ENCODE peak calls at places on chromosome 9, in ten cellular contexts. B is HFFc6; L is fibroblast of mammary gland; T is EL; Z is naive thymus-derived CD8-positive, alpha-beta T cell; K is substantia nigra; I is NCI-H1436; W is AG08396; G is fibroblast of the conjunctiva; R is CD4-positive, CD25-positive, alpha-beta regulatory T cell. U is an unnamed sample.

GRCh38 chr9:127318651-127319167 is 54.1 kb downstream of the GARNL3 start:
- DNase-seq in B (peak; percentile 77), L (peak; percentile 71), T (peak; percentile 51), Z (no peak), K (no peak), I (no peak), W (peak; percentile 13), G (no peak), R (no peak), U (no peak)

GRCh38 chr9:94906181-94906580 is 179.7 kb downstream of the AOPEP start:
- DNase-seq in B (no peak), L (no peak), T (no peak), Z (no peak), K (no peak), I (no peak), W (no peak), G (no peak), R (no peak), U (no peak)

GRCh38 chr9:34961574-34962480 is 3.7 kb downstream of the PHF24 start:
- DNase-seq in B (peak; percentile 18), L (peak; percentile 80), T (peak; percentile 57), Z (no peak), K (no peak), I (no peak), W (peak; percentile 31), G (no peak), R (no peak), U (no peak)

GRCh38 chr9:133351908-133352634 is 4.1 kb downstream of the RPL7A start:
- DNase-seq in B (peak; percentile 63), L (peak; percentile 81), T (peak; percentile 73), Z (no peak), K (no peak), I (no peak), W (peak; percentile 76), G (peak; percentile 39), R (no peak), U (no peak)

GRCh38 chr9:35481347-35481975 is 8.4 kb upstream of the RUSC2 start:
- DNase-seq in B (peak; percentile 76), L (peak; percentile 78), T (peak; percentile 78), Z (no peak), K (no peak), I (peak; percentile 45), W (peak; percentile 73), G (peak; percentile 60), R (no peak), U (no peak)

GRCh38 chr9:114027901-114028465 is 50.1 kb downstream of the AMBP start:
- DNase-seq in B (no peak), L (no peak), T (no peak), Z (no peak), K (no peak), I (no peak), W (no peak), G (no peak), R (no peak), U (no peak)

GRCh38 chr9:86324901-86325300 is 29.3 kb downstream of the TUT7 start:
- DNase-seq in B (no peak), L (peak; percentile 23), T (no peak), Z (no peak), K (no peak), I (no peak), W (no peak), G (no peak), R (no peak), U (no peak)

GRCh38 chr9:11871832-11872231 is 821.4 kb upstream of the TYRP1 start:
- DNase-seq in B (no peak), L (no peak), T (no peak), Z (no peak), K (no peak), I (peak; percentile 62), W (no peak), G (no peak), R (no peak), U (no peak)

GRCh38 chr9:81497096-81497495 is 192.3 kb downstream of the TLE1 start:
- DNase-seq in B (no peak), L (peak; percentile 29), T (peak; percentile 35), Z (no peak), K (no peak), I (no peak), W (no peak), G (no peak), R (no peak), U (no peak)

GRCh38 chr9:130433168-130433946 is 11.4 kb upstream of the ASS1 start:
- DNase-seq in B (peak; percentile 13), L (no peak), T (peak; percentile 58), Z (no peak), K (no peak), I (peak; percentile 43), W (peak; percentile 85), G (no peak), R (peak; percentile 12), U (no peak)

GRCh38 chr9:93600504-93600903 is 24.1 kb downstream of the PHF2 start:
- DNase-seq in B (no peak), L (no peak), T (no peak), Z (no peak), K (no peak), I (no peak), W (no peak), G (no peak), R (peak; percentile 42), U (no peak)

GRCh38 chr9:33619666-33620404 is 95.8 kb downstream of the ANKRD18B start:
- DNase-seq in B (peak; percentile 89), L (peak; percentile 85), T (peak; percentile 75), Z (no peak), K (no peak), I (peak; percentile 7), W (peak; percentile 20), G (peak; percentile 88), R (no peak), U (no peak)

GRCh38 chr9:18404482-18405029 is 69.4 kb upstream of the ADAMTSL1 start:
- DNase-seq in B (no peak), L (no peak), T (no peak), Z (no peak), K (no peak), I (no peak), W (no peak), G (no peak), R (no peak), U (no peak)

GRCh38 chr9:33151007-33151557 is 16.1 kb downstream of the B4GALT1 start:
- DNase-seq in B (peak; percentile 95), L (peak; percentile 97), T (peak; percentile 96), Z (no peak), K (no peak), I (peak; percentile 16), W (peak; percentile 68), G (peak; percentile 95), R (no peak), U (no peak)

GRCh38 chr9:132873403-132873802 is 4.7 kb downstream of the AK8 start:
- DNase-seq in B (no peak), L (no peak), T (no peak), Z (no peak), K (no peak), I (no peak), W (no peak), G (no peak), R (no peak), U (no peak)

GRCh38 chr9:23686257-23686656 is 139.8 kb downstream of the ELAVL2 start:
- DNase-seq in B (no peak), L (no peak), T (peak; percentile 0), Z (no peak), K (no peak), I (no peak), W (no peak), G (no peak), R (no peak), U (no peak)

GRCh38 chr9:12771891-12772290 is 2.9 kb upstream of the LURAP1L start:
- DNase-seq in B (peak; percentile 5), L (no peak), T (peak; percentile 58), Z (no peak), K (no peak), I (no peak), W (peak; percentile 14), G (no peak), R (no peak), U (no peak)

GRCh38 chr9:27743490-27743889 is 170.2 kb upstream of the C9orf72 start:
- DNase-seq in B (no peak), L (no peak), T (no peak), Z (no peak), K (no peak), I (no peak), W (no peak), G (no peak), R (no peak), U (no peak)

GRCh38 chr9:72431036-72431435 is 66.0 kb upstream of the ZFAND5 start:
- DNase-seq in B (no peak), L (no peak), T (no peak), Z (no peak), K (no peak), I (no peak), W (no peak), G (no peak), R (no peak), U (no peak)

GRCh38 chr9:88266416-88266815 is 121.8 kb upstream of the SPIN1 start:
- DNase-seq in B (no peak), L (peak; percentile 9), T (no peak), Z (no peak), K (no peak), I (no peak), W (no peak), G (no peak), R (no peak), U (no peak)

GRCh38 chr9:18601956-18602355 is 128.0 kb downstream of the ADAMTSL1 start:
- DNase-seq in B (no peak), L (peak; percentile 50), T (no peak), Z (no peak), K (no peak), I (no peak), W (no peak), G (no peak), R (no peak), U (no peak)

GRCh38 chr9:84668204-84669007 is 1.1 kb upstream of the NTRK2 start:
- DNase-seq in B (peak; percentile 48), L (peak; percentile 36), T (peak; percentile 68), Z (no peak), K (peak; percentile 81), I (no peak), W (peak; percentile 77), G (peak; percentile 22), R (no peak), U (no peak)

GRCh38 chr9:92986175-92987110 is 39.1 kb downstream of the FGD3 start:
- DNase-seq in B (no peak), L (peak; percentile 17), T (peak; percentile 25), Z (peak; percentile 37), K (no peak), I (no peak), W (no peak), G (no peak), R (peak; percentile 58), U (peak; percentile 37)

GRCh38 chr9:36136894-36137391 is 410 bp downstream of the GLIPR2 start:
- DNase-seq in B (no peak), L (no peak), T (no peak), Z (no peak), K (no peak), I (no peak), W (no peak), G (no peak), R (no peak), U (no peak)

GRCh38 chr9:123727332-123727731 is 202.6 kb downstream of the DENND1A start:
- DNase-seq in B (no peak), L (peak; percentile 41), T (peak; percentile 26), Z (no peak), K (no peak), I (no peak), W (no peak), G (no peak), R (no peak), U (no peak)

GRCh38 chr9:3521961-3522360 is 3.8 kb downstream of the RFX3 start:
- DNase-seq in B (no peak), L (no peak), T (no peak), Z (no peak), K (no peak), I (no peak), W (no peak), G (no peak), R (no peak), U (no peak)

U was measured in T follicular helper cell.